ENCODE peak calls at places on chromosomes 11 and 22, in five cellular contexts. One of them, this sample, is unnamed.

GRCh38 chr22:36775589-36775965 is 342 bp downstream of the IFT27 start:
- DNase-seq in HL-60: no peak
- DNase-seq in kidney glomerular epithelial cell: no peak
- DNase-seq in CMK: no peak
- DNase-seq in GM04504: no peak
- DNase-seq in this sample: peak

GRCh38 chr22:46728470-46728869 is 9.6 kb downstream of the CERK start:
- DNase-seq in CMK: no peak
- DNase-seq in HL-60: no peak
- DNase-seq in GM04504: no peak
- DNase-seq in kidney glomerular epithelial cell: no peak
- DNase-seq in this sample: no peak

GRCh38 chr11:623999-624704 is 603 bp downstream of the CDHR5 start:
- DNase-seq in HL-60: no peak
- DNase-seq in kidney glomerular epithelial cell: no peak
- DNase-seq in CMK: no peak
- DNase-seq in GM04504: no peak
- DNase-seq in this sample: no peak

GRCh38 chr11:117083011-117083940 is 15.0 kb downstream of the SIK3 start:
- DNase-seq in CMK: no peak
- DNase-seq in kidney glomerular epithelial cell: no peak
- DNase-seq in GM04504: no peak
- DNase-seq in HL-60: no peak
- DNase-seq in this sample: no peak

GRCh38 chr11:128506999-128507591 is 80.3 kb downstream of the ETS1 start:
- DNase-seq in CMK: no peak
- DNase-seq in kidney glomerular epithelial cell: peak
- DNase-seq in HL-60: no peak
- DNase-seq in GM04504: peak
- DNase-seq in this sample: peak

GRCh38 chr11:33000181-33000580 is 15.5 kb upstream of the DEPDC7 start:
- DNase-seq in CMK: no peak
- DNase-seq in GM04504: peak
- DNase-seq in kidney glomerular epithelial cell: peak
- DNase-seq in HL-60: no peak
- DNase-seq in this sample: no peak

GRCh38 chr11:102914238-102915043 is 39.7 kb upstream of the MMP12 start:
- DNase-seq in HL-60: no peak
- DNase-seq in kidney glomerular epithelial cell: peak
- DNase-seq in GM04504: no peak
- DNase-seq in CMK: no peak
- DNase-seq in this sample: peak

GRCh38 chr11:122025757-122026156 is 90.3 kb downstream of the BLID start:
- DNase-seq in HL-60: no peak
- DNase-seq in GM04504: no peak
- DNase-seq in kidney glomerular epithelial cell: no peak
- DNase-seq in CMK: no peak
- DNase-seq in this sample: no peak

GRCh38 chr11:23749762-23750430 is 747.0 kb upstream of the LUZP2 start:
- DNase-seq in CMK: no peak
- DNase-seq in HL-60: no peak
- DNase-seq in kidney glomerular epithelial cell: no peak
- DNase-seq in GM04504: no peak
- DNase-seq in this sample: no peak

GRCh38 chr11:46446343-46446751 is 54.8 kb upstream of the CHRM4 start:
- DNase-seq in GM04504: no peak
- DNase-seq in kidney glomerular epithelial cell: no peak
- DNase-seq in CMK: no peak
- DNase-seq in HL-60: no peak
- DNase-seq in this sample: no peak

GRCh38 chr11:60389279-60389910 is 6.9 kb upstream of the MS4A14 start:
- DNase-seq in HL-60: peak
- DNase-seq in kidney glomerular epithelial cell: no peak
- DNase-seq in CMK: no peak
- DNase-seq in GM04504: no peak
- DNase-seq in this sample: no peak

GRCh38 chr11:18046116-18046777 is at the start of gene TPH1:
- DNase-seq in HL-60: no peak
- DNase-seq in CMK: no peak
- DNase-seq in kidney glomerular epithelial cell: peak
- DNase-seq in GM04504: no peak
- DNase-seq in this sample: no peak

GRCh38 chr11:67120881-67121710 is 2.0 kb downstream of the KDM2A start:
- DNase-seq in GM04504: no peak
- DNase-seq in HL-60: peak
- DNase-seq in CMK: no peak
- DNase-seq in kidney glomerular epithelial cell: no peak
- DNase-seq in this sample: peak

GRCh38 chr11:76074178-76075112 is 131.9 kb downstream of the WNT11 start:
- DNase-seq in GM04504: no peak
- DNase-seq in CMK: no peak
- DNase-seq in HL-60: no peak
- DNase-seq in kidney glomerular epithelial cell: no peak
- DNase-seq in this sample: no peak

GRCh38 chr22:31240011-31240410 is 27.9 kb downstream of the LIMK2 start:
- DNase-seq in kidney glomerular epithelial cell: peak
- DNase-seq in HL-60: no peak
- DNase-seq in CMK: no peak
- DNase-seq in GM04504: no peak
- DNase-seq in this sample: no peak

GRCh38 chr22:38291201-38291777 is 18.5 kb upstream of the TMEM184B start:
- DNase-seq in CMK: no peak
- DNase-seq in HL-60: no peak
- DNase-seq in kidney glomerular epithelial cell: no peak
- DNase-seq in GM04504: no peak
- DNase-seq in this sample: no peak

GRCh38 chr11:83508804-83509203 is 222.6 kb upstream of the CCDC90B start:
- DNase-seq in kidney glomerular epithelial cell: no peak
- DNase-seq in GM04504: peak
- DNase-seq in HL-60: peak
- DNase-seq in CMK: no peak
- DNase-seq in this sample: no peak

GRCh38 chr11:133892584-133893380 is 47.5 kb upstream of the SPATA19 start:
- DNase-seq in GM04504: no peak
- DNase-seq in kidney glomerular epithelial cell: no peak
- DNase-seq in CMK: no peak
- DNase-seq in HL-60: no peak
- DNase-seq in this sample: no peak

GRCh38 chr11:131025020-131025419 is 108.7 kb upstream of the SNX19 start:
- DNase-seq in kidney glomerular epithelial cell: peak
- DNase-seq in HL-60: no peak
- DNase-seq in CMK: no peak
- DNase-seq in GM04504: peak
- DNase-seq in this sample: peak

This sample was measured in ACHN.